ENCODE peak calls at places on chromosomes 12 and 14, in seven cellular contexts. V is HepG2, Y is HCT116, I is K562, C is SK-N-SH, D is H1, P is GM12878. Q is an unnamed sample.

GRCh38 chr12:76398106-76398505 is 49.9 kb upstream of the BBS10 start:
- DNase-seq in V (no peak), Y (no peak), I (no peak), C (no peak), D (no peak), P (no peak), Q (no peak)

GRCh38 chr12:112997506-112997905 is 19.2 kb downstream of the OAS2 start:
- DNase-seq in V (no peak), Y (no peak), I (no peak), C (no peak), D (no peak), P (no peak), Q (no peak)

GRCh38 chr14:61934385-61934784 is 172.2 kb downstream of the SNAPC1 start:
- DNase-seq in V (no peak), Y (no peak), I (no peak), C (no peak), D (no peak), P (no peak), Q (no peak)

GRCh38 chr14:69013943-69014782 is 35.1 kb upstream of the ACTN1 start:
- DNase-seq in V (peak; percentile 88), Y (no peak), I (no peak), C (peak; percentile 69), D (no peak), P (no peak), Q (peak; percentile 72)

GRCh38 chr14:66563731-66564130 is 55.8 kb downstream of the GPHN start:
- DNase-seq in V (no peak), Y (no peak), I (no peak), C (no peak), D (no peak), P (no peak), Q (no peak)

GRCh38 chr14:103231376-103232019 is 102.5 kb upstream of the EIF5 start:
- DNase-seq in V (no peak), Y (no peak), I (no peak), C (peak; percentile 29), D (no peak), P (no peak), Q (no peak)

GRCh38 chr12:46373303-46374182 is 970 bp upstream of the SLC38A2 start:
- DNase-seq in V (peak; percentile 72), Y (no peak), I (peak; percentile 43), C (peak; percentile 66), D (no peak), P (no peak), Q (peak; percentile 73)

GRCh38 chr12:6171409-6172015 is 28.7 kb upstream of the CD9 start:
- DNase-seq in V (no peak), Y (no peak), I (peak; percentile 20), C (no peak), D (no peak), P (no peak), Q (no peak)

GRCh38 chr12:55934773-55935172 is 3.8 kb downstream of the DGKA start:
- DNase-seq in V (no peak), Y (no peak), I (no peak), C (no peak), D (no peak), P (no peak), Q (no peak)

GRCh38 chr12:49962861-49963765 is 1.4 kb downstream of the AQP5 start:
- DNase-seq in V (no peak), Y (peak; percentile 29), I (no peak), C (no peak), D (no peak), P (no peak), Q (peak; percentile 100)

GRCh38 chr12:949337-950099 is at the start of gene RAD52:
- DNase-seq in V (peak; percentile 96), Y (peak; percentile 97), I (peak; percentile 82), C (peak; percentile 91), D (peak; percentile 98), P (peak; percentile 96), Q (peak; percentile 99)

GRCh38 chr14:106010783-106011182 is 484.4 kb downstream of the TMEM121 start:
- DNase-seq in V (no peak), Y (no peak), I (no peak), C (no peak), D (no peak), P (no peak), Q (no peak)

DNA sequence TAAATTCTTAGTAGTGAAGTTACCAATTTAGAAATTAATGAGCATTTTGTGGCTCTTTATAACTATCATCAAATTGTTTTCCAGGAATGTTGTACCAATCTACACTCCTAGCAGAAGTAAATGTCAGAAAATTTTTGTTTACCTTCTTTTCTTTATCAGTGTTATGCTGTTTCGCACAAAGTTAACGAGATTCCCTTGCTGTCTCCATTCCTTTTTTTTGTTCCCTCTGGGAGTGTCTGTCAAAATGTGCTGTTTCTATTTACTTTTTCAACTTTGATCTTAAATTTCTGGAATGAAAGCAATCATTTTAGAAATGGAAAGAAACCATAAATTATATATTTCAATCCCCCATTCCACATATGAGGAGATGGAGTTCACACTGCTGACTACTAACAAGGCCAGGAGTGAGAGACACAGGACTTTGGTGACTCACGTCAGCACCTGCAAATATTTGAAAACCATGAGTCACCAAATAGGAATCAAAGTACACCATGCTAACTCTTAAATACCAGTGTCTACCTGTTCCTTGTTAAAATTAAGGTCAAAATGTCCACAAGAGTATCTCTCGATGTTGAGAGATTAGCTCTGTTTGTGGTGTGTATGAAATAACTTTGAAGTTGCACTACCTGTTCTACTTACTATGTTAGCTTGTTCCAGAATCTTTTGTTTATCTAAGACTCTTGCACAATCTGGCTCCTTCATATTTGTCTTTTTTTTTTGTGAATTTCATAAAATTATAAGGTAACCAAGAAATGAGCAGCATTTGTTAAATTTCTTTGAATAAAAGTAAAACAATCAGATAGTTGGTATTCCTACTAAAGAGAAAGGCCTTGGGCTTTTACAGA is 106.0 kb downstream of the RMST start:
- DNase-seq in V (peak; percentile 99), Y (no peak), I (no peak), C (no peak), D (no peak), P (no peak), Q (peak; percentile 97)
- TF ChIP-seq JUND in V (peak; percentile 100), Y (no peak), I (no peak), C (no peak), D (no peak), P (no peak), Q (peak; percentile 100)

DNA sequence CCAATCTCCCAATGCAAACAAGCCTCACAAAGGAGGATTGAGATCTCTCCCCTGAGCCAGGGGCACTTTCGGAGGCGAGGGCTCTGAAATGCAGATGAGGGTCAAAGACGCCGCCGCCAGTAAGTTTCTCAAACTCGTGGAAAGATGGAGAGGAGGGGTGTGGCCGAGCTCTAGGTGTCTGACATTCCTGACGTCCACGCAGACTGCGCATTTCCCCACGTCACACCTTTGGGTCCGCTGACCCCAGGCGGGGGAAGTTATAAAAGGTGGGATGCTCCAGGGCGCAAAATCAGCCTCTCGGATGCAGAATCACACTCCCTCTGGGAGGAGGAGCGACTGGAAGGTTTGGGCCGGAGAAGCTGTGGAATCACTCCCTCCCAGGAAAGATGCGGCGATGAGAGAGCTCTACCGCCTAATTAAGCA is 2.1 kb downstream of the COL2A1 start:
- DNase-seq in V (no peak), Y (no peak), I (no peak), C (peak; percentile 53), D (no peak), P (no peak), Q (peak; percentile 58)
- TF ChIP-seq JUND in V (no peak), Y (no peak), I (no peak), C (no peak), D (no peak), P (no peak), Q (no peak)

GRCh38 chr14:101215936-101216335 is 312.4 kb upstream of the RTL1 start:
- DNase-seq in V (no peak), Y (no peak), I (no peak), C (no peak), D (no peak), P (no peak), Q (no peak)

GRCh38 chr14:101215266-101215665 is 311.7 kb upstream of the RTL1 start:
- DNase-seq in V (no peak), Y (no peak), I (no peak), C (no peak), D (no peak), P (no peak), Q (no peak)

GRCh38 chr14:101219896-101220703 is 316.6 kb upstream of the RTL1 start:
- DNase-seq in V (no peak), Y (no peak), I (no peak), C (no peak), D (no peak), P (no peak), Q (no peak)

GRCh38 chr14:101217972-101218371 is 314.4 kb upstream of the RTL1 start:
- DNase-seq in V (no peak), Y (no peak), I (no peak), C (no peak), D (no peak), P (no peak), Q (no peak)

GRCh38 chr14:101216725-101217463 is 313.4 kb upstream of the RTL1 start:
- DNase-seq in V (peak; percentile 63), Y (no peak), I (no peak), C (no peak), D (no peak), P (no peak), Q (no peak)
- TF ChIP-seq JUND in V (no peak), Y (no peak), I (no peak), C (no peak), D (no peak), P (no peak), Q (no peak)

GRCh38 chr12:122732611-122733010 is 2.0 kb upstream of the HCAR1 start:
- DNase-seq in V (no peak), Y (no peak), I (no peak), C (no peak), D (no peak), P (no peak), Q (no peak)

GRCh38 chr12:122729583-122730214 is 945 bp downstream of the HCAR1 start:
- DNase-seq in V (no peak), Y (no peak), I (no peak), C (no peak), D (no peak), P (no peak), Q (no peak)

GRCh38 chr12:122730215-122731014 is at the start of gene HCAR1:
- DNase-seq in V (peak; percentile 40), Y (no peak), I (no peak), C (no peak), D (no peak), P (no peak), Q (peak; percentile 38)

GRCh38 chr12:122732170-122732569 is 1.5 kb upstream of the HCAR1 start:
- DNase-seq in V (no peak), Y (no peak), I (no peak), C (no peak), D (no peak), P (no peak), Q (no peak)
- TF ChIP-seq JUND in V (no peak), Y (no peak), I (no peak), C (no peak), D (no peak), P (no peak), Q (no peak)

GRCh38 chr14:59189822-59190368 is 1.4 kb downstream of the DAAM1 start:
- DNase-seq in V (peak; percentile 75), Y (peak; percentile 69), I (peak; percentile 68), C (peak; percentile 84), D (peak; percentile 69), P (peak; percentile 69), Q (peak; percentile 88)
- TF ChIP-seq JUND in V (no peak), Y (no peak), I (no peak), C (no peak), D (no peak), P (no peak), Q (no peak)

DNA sequence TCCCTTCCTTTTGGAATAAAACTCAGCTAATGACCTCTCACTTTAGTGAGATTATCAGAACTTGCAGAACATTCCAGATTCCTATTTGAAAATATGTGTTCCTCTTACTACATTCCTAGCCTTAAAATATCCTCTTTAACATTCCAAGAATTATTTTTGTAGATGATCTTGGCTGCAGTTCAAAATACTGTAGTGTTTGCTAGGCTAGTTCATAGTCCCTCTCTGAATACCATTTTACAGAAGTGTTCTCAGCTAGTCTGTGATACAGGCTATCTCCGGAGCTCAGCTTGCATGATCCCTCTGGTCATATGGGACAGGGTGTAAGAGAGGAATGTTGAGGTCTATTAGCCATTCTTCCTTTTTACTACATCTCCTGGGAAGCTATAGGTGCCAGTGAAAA is 17.6 kb upstream of the GPR33 start:
- DNase-seq in V (no peak), Y (no peak), I (no peak), C (no peak), D (no peak), P (no peak), Q (peak; percentile 22)
- TF ChIP-seq JUND in V (no peak), Y (no peak), I (no peak), C (peak; percentile 18), D (no peak), P (no peak), Q (no peak)